ENCODE peak calls at places on chromosomes 7 and 10, in six cellular contexts. H is RWPE2, N is lower lobe of right lung, O is small intestine, M is adipocyte, W is right cardiac atrium. Z is an unnamed sample.

GRCh38 chr7:157622408-157623221 is 285.8 kb downstream of the DNAJB6 start:
- DNase-seq in H (no peak), N (no peak), O (no peak), M (no peak), W (no peak), Z (no peak)

GRCh38 chr7:231858-232246 is 39.5 kb downstream of the FAM20C start:
- DNase-seq in H (no peak), N (no peak), O (no peak), M (no peak), W (no peak), Z (no peak)

GRCh38 chr7:87092568-87093091 is 33.2 kb upstream of the ELAPOR2 start:
- DNase-seq in H (no peak), N (no peak), O (no peak), M (no peak), W (no peak), Z (no peak)

GRCh38 chr7:77903597-77903996 is 105.0 kb downstream of the PHTF2 start:
- DNase-seq in H (no peak), N (no peak), O (no peak), M (peak), W (no peak), Z (no peak)

GRCh38 chr10:52229271-52229931 is 84.7 kb upstream of the DKK1 start:
- DNase-seq in H (no peak), N (no peak), O (no peak), M (no peak), W (no peak), Z (no peak)

GRCh38 chr10:93290661-93291354 is 191.3 kb downstream of the MYOF start:
- DNase-seq in H (no peak), N (no peak), O (no peak), M (no peak), W (no peak), Z (no peak)

GRCh38 chr7:30403477-30403876 is 75.1 kb downstream of the NOD1 start:
- DNase-seq in H (peak), N (no peak), O (no peak), M (no peak), W (no peak), Z (no peak)

GRCh38 chr7:156218544-156219306 is 406.5 kb upstream of the SHH start:
- DNase-seq in H (no peak), N (no peak), O (no peak), M (no peak), W (no peak), Z (peak)

GRCh38 chr10:121772890-121773289 is 154.9 kb downstream of the ATE1 start:
- DNase-seq in H (no peak), N (no peak), O (no peak), M (peak), W (no peak), Z (no peak)

GRCh38 chr10:72259491-72260214 is 14.1 kb upstream of the DDIT4 start:
- DNase-seq in H (no peak), N (no peak), O (no peak), M (peak), W (no peak), Z (no peak)

GRCh38 chr7:118148930-118149329 is 35.0 kb upstream of the LSM8 start:
- DNase-seq in H (no peak), N (no peak), O (no peak), M (no peak), W (no peak), Z (no peak)

GRCh38 chr10:12022580-12023257 is 19.9 kb downstream of the UPF2 start:
- DNase-seq in H (no peak), N (no peak), O (peak), M (no peak), W (no peak), Z (no peak)

GRCh38 chr10:54559498-54559897 is 241.5 kb downstream of the PCDH15 start:
- DNase-seq in H (no peak), N (no peak), O (no peak), M (no peak), W (no peak), Z (no peak)

GRCh38 chr7:157795631-157796030 is 458.8 kb downstream of the DNAJB6 start:
- DNase-seq in H (no peak), N (no peak), O (no peak), M (no peak), W (no peak), Z (no peak)

GRCh38 chr7:3888096-3888495 is 587.0 kb downstream of the SDK1 start:
- DNase-seq in H (no peak), N (no peak), O (no peak), M (no peak), W (no peak), Z (peak)

GRCh38 chr7:38838992-38839391 is 70.0 kb downstream of the VPS41 start:
- DNase-seq in H (no peak), N (no peak), O (no peak), M (no peak), W (no peak), Z (no peak)

DNA sequence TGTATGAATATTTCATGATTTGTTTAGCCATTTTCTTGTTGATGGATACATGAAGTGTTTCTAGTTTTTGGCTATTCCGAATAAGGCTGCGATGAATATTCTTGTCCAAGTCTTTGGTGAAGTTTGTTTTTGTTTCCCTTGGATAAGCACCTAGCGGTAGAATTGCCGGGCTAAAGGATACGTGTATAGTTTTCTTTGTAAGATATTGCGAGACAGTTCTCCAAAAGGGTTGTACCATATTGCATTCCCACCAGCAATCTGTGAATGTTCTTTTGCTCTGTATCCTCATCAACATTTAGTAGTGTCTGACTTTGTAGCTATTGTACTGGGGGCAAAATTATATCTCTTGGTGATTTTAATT is 142.6 kb downstream of the DOCK1 start:
- DNase-seq in H (no peak), N (no peak), O (no peak), M (no peak), W (no peak), Z (no peak)
- H3K4me3 ChIP-seq in H (no peak), N (no peak), O (no peak), M (no peak), W (no peak), Z (no peak)

DNA sequence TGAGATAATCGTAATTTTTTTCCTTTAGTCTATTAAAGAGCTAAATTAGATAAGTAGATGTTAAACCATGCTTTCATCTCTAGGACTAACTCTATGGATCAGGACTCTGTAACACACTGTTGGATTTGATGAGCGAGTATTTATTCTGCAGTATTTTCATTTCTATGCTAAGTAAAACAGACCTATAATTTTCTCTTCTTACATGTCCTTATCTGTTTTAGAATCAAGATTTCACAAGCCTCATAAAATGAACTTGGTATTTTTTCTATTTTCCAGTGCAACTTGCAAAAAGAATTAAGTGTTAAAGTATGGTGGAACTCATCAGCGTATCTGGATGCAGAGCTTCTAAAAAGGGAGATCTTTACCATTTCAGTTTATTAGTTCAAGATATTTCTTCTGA is 2.4 kb downstream of the CACUL1 start:
- DNase-seq in H (no peak), N (no peak), O (no peak), M (peak), W (no peak), Z (no peak)
- H3K4me3 ChIP-seq in H (peak), N (no peak), O (no peak), M (peak), W (no peak), Z (no peak)

DNA sequence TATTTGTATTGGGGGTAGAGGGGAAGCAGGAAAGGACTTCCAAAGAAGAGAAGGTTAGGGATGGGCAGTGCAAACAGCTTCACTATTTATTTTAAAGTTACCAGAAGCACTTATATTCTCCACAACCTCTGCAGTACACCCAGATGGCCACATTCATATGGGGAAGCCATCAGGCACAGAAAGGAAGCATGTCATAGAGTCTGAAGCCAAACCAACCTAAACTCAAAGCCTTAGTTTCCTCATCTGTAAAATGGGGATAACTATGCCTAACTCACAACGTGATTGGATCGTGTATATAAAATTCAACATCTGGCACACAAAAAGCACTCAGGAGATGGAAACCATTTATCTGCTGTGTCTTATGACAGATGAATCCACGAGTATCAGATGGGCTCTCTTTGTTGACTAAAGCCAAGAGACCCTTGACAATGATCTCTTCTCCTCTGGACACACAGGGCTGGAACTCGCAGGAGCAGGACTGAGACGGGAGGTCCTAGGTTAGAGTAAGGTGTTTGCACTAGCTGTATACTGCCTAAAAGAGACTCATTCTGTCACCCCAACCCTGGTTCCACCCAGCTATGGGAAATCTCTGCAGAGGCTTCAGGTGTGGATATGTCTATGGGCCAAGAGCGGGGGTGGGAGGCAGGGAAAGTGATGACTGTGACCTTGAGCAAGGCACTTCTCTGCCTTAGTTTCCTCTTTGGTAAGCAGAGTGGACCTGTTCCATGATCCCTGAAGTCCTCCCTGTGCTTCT is 1.8 kb downstream of the KIAA1549 start:
- DNase-seq in H (no peak), N (no peak), O (no peak), M (peak), W (no peak), Z (no peak)
- H3K4me3 ChIP-seq in H (no peak), N (peak), O (no peak), M (no peak), W (no peak), Z (no peak)

DNA sequence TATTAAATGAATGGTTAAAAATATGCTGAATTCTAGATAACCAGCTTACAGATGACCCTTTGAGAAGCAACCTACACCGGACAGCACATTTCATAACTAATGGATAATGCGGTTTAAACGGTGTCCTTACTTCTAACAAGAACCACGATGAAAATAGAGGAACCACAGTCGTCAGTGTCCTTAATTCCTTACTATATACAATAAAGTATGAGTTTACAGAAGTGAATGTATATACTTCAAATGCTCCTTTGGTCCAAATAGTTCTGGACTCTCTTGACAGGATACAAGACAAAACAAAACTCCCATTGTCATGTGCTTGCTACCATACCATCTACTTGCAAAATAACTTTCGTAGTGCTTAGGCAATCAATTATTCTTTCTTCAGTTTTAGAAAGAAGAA is 2.4 kb downstream of the NAMPT start:
- DNase-seq in H (no peak), N (no peak), O (no peak), M (no peak), W (no peak), Z (no peak)
- H3K4me3 ChIP-seq in H (no peak), N (peak), O (no peak), M (peak), W (peak), Z (no peak)

GRCh38 chr10:105840288-105840770 is 1199.2 kb downstream of the SORCS3 start:
- DNase-seq in H (no peak), N (no peak), O (no peak), M (no peak), W (no peak), Z (no peak)

GRCh38 chr10:105834261-105835059 is 1193.4 kb downstream of the SORCS3 start:
- DNase-seq in H (no peak), N (no peak), O (no peak), M (no peak), W (no peak), Z (no peak)

GRCh38 chr10:105837951-105838350 is 1196.9 kb downstream of the SORCS3 start:
- DNase-seq in H (no peak), N (no peak), O (peak), M (no peak), W (no peak), Z (no peak)
- H3K4me3 ChIP-seq in H (peak), N (peak), O (no peak), M (peak), W (peak), Z (no peak)

DNA sequence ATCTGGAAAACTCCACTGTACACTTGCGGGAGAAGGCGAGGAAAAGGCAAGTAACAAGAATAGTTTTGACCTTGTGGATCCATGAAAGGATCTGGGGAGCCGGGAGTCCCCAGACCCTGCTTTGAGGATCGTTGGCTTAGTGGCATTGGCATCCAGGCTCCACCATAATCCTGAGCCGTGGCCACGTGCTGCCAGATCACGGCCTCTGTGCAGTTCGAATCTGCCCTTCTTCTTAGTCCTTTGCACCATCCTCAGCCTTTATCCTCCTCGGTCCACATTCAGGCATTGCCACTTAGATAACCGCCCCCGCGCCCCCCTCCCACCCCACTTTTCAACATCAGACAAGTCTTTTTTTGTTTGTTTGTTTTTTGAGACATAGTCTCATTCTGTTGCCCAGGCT is 201.4 kb downstream of the CUX1 start:
- DNase-seq in H (no peak), N (no peak), O (no peak), M (no peak), W (no peak), Z (no peak)
- H3K4me3 ChIP-seq in H (no peak), N (no peak), O (no peak), M (no peak), W (no peak), Z (no peak)

DNA sequence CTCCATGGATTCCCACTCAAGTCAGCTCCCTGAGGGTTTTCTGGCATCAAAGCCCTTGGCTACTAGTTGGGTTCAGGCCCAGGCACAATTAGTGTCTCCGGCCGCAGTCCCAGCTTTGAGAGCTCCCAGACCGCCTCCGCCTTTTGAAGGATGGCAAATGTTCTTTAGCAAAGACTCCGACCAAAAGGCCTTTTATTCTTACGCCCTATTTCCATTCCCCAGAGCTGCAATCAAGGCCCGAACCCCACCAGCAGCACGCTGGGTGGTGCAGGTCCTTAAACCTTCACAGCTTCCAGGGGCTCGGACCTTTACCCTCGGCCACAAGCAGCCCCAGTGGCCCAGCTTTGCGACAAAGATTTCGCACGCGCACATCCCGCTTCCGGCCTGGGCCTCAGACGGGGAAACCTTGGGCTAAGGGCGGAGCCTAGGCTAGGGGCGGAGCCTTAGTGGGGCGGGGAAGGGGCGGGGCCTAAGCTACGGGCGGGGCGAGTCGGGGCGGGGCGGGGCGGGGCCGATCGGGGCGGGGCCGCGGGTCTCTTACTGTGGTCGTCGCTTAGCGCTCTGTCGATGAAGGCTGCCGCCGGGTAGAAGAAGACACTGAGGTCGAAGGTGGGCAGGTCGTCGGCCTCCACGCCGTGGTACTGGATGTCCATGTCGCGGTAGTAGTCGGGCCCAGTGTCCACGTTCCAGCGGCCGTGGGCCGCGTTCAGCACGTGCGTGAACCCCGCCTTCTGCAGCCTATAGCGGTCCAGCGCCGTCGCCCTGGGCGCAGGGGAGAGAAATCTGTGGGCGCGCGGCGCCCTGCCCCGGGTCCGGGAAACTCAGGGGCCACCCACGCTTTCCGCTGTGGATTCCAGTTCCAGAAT is 68.0 kb upstream of the SAMD8 start:
- DNase-seq in H (no peak), N (no peak), O (no peak), M (no peak), W (no peak), Z (no peak)
- H3K4me3 ChIP-seq in H (no peak), N (no peak), O (no peak), M (no peak), W (no peak), Z (no peak)

DNA sequence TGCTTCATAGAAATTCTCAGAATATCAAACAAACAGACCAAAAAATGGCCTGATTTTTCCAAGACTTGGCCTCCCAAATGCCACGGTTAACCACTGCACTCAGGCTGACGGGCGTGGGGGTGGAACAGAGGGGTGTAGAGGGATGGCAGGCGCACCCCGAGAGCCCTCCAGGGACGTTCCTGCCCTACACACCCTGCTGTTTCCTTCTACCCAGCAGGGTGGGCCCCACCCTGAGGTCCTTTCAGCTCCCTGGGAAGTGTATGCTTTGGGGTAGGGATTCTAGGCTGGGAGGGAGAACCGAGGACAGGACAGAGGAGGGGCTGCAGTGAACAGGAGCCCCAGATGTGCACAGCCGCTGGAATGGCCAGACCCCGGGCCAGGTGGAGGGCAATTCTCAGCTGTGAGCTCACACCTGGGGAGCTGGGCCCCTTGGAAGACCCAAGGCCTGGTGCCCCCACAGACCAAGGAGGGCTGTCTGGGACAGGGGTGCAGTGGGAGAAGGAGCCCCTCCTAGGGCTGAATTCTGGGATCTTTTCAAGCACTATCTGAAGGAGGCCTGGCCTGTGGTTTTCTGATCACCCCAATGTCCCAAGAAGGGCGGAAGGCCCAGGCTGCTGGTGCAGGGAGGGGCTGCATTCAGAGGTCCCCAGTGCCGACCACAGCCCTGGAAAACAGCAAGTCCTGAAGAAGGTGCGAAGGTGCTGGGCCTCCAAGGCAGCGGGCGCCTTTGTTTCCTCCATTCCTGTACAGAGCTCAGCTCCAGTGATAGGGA is 32.9 kb upstream of the INPP5A start:
- DNase-seq in H (no peak), N (peak), O (no peak), M (no peak), W (peak), Z (no peak)
- H3K4me3 ChIP-seq in H (no peak), N (no peak), O (no peak), M (no peak), W (no peak), Z (no peak)

DNA sequence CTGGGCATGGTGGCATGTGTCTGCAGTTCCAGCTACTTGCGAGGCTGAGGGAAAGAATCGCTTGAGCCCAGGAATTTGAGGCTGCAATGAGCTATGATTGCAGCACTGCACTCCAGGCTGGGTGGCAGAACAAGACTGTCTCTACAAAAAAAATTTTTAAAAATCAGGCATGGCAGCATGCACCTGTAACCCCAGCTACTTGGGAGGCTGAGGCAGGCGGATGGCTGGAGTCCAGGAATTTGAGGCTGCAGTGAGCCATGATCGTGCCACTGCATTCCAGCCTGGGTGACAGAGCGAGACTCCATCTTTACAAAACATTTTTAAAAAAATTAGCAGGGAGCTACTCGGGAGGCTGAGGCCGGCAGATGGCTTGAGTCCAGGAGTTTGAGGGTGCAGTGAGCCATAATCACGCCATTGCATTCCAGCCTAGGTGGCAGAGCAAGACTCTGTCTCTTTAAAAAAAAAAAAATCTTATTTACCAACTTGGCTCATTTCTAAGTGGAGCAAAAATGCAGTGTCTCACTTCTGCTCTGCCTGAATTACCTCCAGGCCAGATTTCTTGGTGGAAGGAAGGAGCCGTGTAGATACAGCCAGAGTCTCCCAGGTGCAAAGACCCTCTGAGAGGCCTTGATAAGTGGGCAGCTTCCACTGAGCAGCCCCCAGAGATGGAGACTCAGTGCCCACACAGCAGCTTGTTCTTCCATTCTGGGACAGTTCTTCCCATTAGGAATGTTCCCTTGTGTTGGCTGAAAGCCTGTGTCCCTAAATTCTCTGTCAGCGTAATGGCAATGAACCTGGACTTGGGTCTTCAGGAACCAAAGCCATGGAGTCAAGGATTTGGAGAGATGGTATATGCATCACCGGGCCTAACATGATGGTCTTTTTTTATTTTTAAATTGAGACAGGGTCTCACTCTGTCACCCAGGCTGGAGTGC is 30.0 kb downstream of the GTF2IRD1 start:
- DNase-seq in H (no peak), N (no peak), O (no peak), M (peak), W (peak), Z (no peak)
- H3K4me3 ChIP-seq in H (no peak), N (no peak), O (no peak), M (peak), W (no peak), Z (no peak)